ENCODE peak calls at places on chromosomes 5 and 9, in nine cellular contexts. One of them, this sample, is unnamed.
A peak's percentile ranks its signal among the peaks of the same experiment; 100 is the strongest.

GRCh38 chr5:23316060-23316591 is 191.3 kb upstream of the PRDM9 start:
- DNase-seq in OCI-LY7: no peak
- DNase-seq in fibroblast of lung: no peak
- DNase-seq in H1: no peak
- DNase-seq in Peyer's patch: no peak
- DNase-seq in right lobe of liver: no peak
- DNase-seq in colonic mucosa: no peak
- DNase-seq in tibial artery: no peak
- DNase-seq in kidney: no peak
- DNase-seq in this sample: no peak

GRCh38 chr5:96714951-96715451 is 52.8 kb downstream of the CAST start:
- DNase-seq in fibroblast of lung: peak; percentile 77
- DNase-seq in right lobe of liver: peak; percentile 79
- DNase-seq in tibial artery: peak; percentile 74
- DNase-seq in kidney: no peak
- DNase-seq in colonic mucosa: peak; percentile 81
- DNase-seq in H1: no peak
- DNase-seq in OCI-LY7: peak; percentile 7
- DNase-seq in Peyer's patch: peak; percentile 86
- DNase-seq in this sample: peak; percentile 71

GRCh38 chr9:37555786-37556185 is 20.4 kb downstream of the FBXO10 start:
- DNase-seq in colonic mucosa: no peak
- DNase-seq in H1: no peak
- DNase-seq in right lobe of liver: no peak
- DNase-seq in tibial artery: no peak
- DNase-seq in Peyer's patch: no peak
- DNase-seq in fibroblast of lung: peak; percentile 75
- DNase-seq in kidney: no peak
- DNase-seq in OCI-LY7: no peak
- DNase-seq in this sample: no peak

GRCh38 chr5:153770066-153770465 is 268.6 kb downstream of the FAM114A2 start:
- DNase-seq in OCI-LY7: no peak
- DNase-seq in H1: no peak
- DNase-seq in kidney: no peak
- DNase-seq in fibroblast of lung: no peak
- DNase-seq in right lobe of liver: no peak
- DNase-seq in Peyer's patch: no peak
- DNase-seq in tibial artery: no peak
- DNase-seq in colonic mucosa: no peak
- DNase-seq in this sample: no peak

GRCh38 chr9:104984121-104984520 is 56.2 kb upstream of the ABCA1 start:
- DNase-seq in fibroblast of lung: no peak
- DNase-seq in Peyer's patch: no peak
- DNase-seq in colonic mucosa: no peak
- DNase-seq in OCI-LY7: no peak
- DNase-seq in kidney: no peak
- DNase-seq in right lobe of liver: no peak
- DNase-seq in tibial artery: no peak
- DNase-seq in H1: no peak
- DNase-seq in this sample: no peak

GRCh38 chr9:124934290-124934689 is 6.6 kb downstream of the GOLGA1 start:
- DNase-seq in H1: no peak
- DNase-seq in kidney: no peak
- DNase-seq in colonic mucosa: no peak
- DNase-seq in right lobe of liver: no peak
- DNase-seq in fibroblast of lung: peak; percentile 38
- DNase-seq in tibial artery: no peak
- DNase-seq in OCI-LY7: peak; percentile 81
- DNase-seq in Peyer's patch: no peak
- DNase-seq in this sample: no peak

GRCh38 chr5:33807771-33808170 is 84.0 kb downstream of the ADAMTS12 start:
- DNase-seq in OCI-LY7: no peak
- DNase-seq in fibroblast of lung: peak; percentile 55
- DNase-seq in right lobe of liver: no peak
- DNase-seq in tibial artery: no peak
- DNase-seq in kidney: no peak
- DNase-seq in H1: no peak
- DNase-seq in Peyer's patch: no peak
- DNase-seq in colonic mucosa: no peak
- DNase-seq in this sample: no peak

GRCh38 chr9:35495984-35496383 is 6.1 kb downstream of the RUSC2 start:
- DNase-seq in tibial artery: no peak
- DNase-seq in Peyer's patch: no peak
- DNase-seq in colonic mucosa: no peak
- DNase-seq in right lobe of liver: no peak
- DNase-seq in fibroblast of lung: no peak
- DNase-seq in H1: no peak
- DNase-seq in kidney: no peak
- DNase-seq in OCI-LY7: no peak
- DNase-seq in this sample: no peak

GRCh38 chr9:135280666-135281065 is 193.2 kb downstream of the OLFM1 start:
- DNase-seq in right lobe of liver: no peak
- DNase-seq in colonic mucosa: no peak
- DNase-seq in kidney: no peak
- DNase-seq in H1: no peak
- DNase-seq in OCI-LY7: no peak
- DNase-seq in tibial artery: no peak
- DNase-seq in fibroblast of lung: no peak
- DNase-seq in Peyer's patch: no peak
- DNase-seq in this sample: no peak

GRCh38 chr5:56908942-56909293 is 478 bp upstream of the SETD9 start:
- DNase-seq in right lobe of liver: peak; percentile 87
- DNase-seq in kidney: peak; percentile 92
- DNase-seq in Peyer's patch: no peak
- DNase-seq in tibial artery: no peak
- DNase-seq in H1: no peak
- DNase-seq in fibroblast of lung: no peak
- DNase-seq in OCI-LY7: no peak
- DNase-seq in colonic mucosa: peak; percentile 73
- DNase-seq in this sample: no peak

GRCh38 chr9:4979224-4979623 is 5.8 kb upstream of the JAK2 start:
- DNase-seq in colonic mucosa: no peak
- DNase-seq in Peyer's patch: no peak
- DNase-seq in right lobe of liver: no peak
- DNase-seq in tibial artery: no peak
- DNase-seq in fibroblast of lung: peak; percentile 34
- DNase-seq in H1: no peak
- DNase-seq in kidney: no peak
- DNase-seq in OCI-LY7: no peak
- DNase-seq in this sample: no peak

GRCh38 chr5:6803981-6804550 is 90.8 kb downstream of the TENT4A start:
- DNase-seq in OCI-LY7: no peak
- DNase-seq in tibial artery: no peak
- DNase-seq in kidney: no peak
- DNase-seq in H1: no peak
- DNase-seq in Peyer's patch: no peak
- DNase-seq in right lobe of liver: no peak
- DNase-seq in colonic mucosa: no peak
- DNase-seq in fibroblast of lung: no peak
- DNase-seq in this sample: no peak

GRCh38 chr5:41402845-41403244 is 107.6 kb downstream of the PLCXD3 start:
- DNase-seq in colonic mucosa: no peak
- DNase-seq in fibroblast of lung: no peak
- DNase-seq in H1: no peak
- DNase-seq in right lobe of liver: no peak
- DNase-seq in Peyer's patch: no peak
- DNase-seq in OCI-LY7: no peak
- DNase-seq in tibial artery: no peak
- DNase-seq in kidney: no peak
- DNase-seq in this sample: no peak

GRCh38 chr5:151094054-151094858 is 13.4 kb upstream of the TNIP1 start:
- DNase-seq in right lobe of liver: no peak
- DNase-seq in tibial artery: no peak
- DNase-seq in H1: no peak
- DNase-seq in colonic mucosa: peak; percentile 74
- DNase-seq in Peyer's patch: peak; percentile 85
- DNase-seq in kidney: no peak
- DNase-seq in fibroblast of lung: peak; percentile 23
- DNase-seq in OCI-LY7: no peak
- DNase-seq in this sample: no peak

DNA sequence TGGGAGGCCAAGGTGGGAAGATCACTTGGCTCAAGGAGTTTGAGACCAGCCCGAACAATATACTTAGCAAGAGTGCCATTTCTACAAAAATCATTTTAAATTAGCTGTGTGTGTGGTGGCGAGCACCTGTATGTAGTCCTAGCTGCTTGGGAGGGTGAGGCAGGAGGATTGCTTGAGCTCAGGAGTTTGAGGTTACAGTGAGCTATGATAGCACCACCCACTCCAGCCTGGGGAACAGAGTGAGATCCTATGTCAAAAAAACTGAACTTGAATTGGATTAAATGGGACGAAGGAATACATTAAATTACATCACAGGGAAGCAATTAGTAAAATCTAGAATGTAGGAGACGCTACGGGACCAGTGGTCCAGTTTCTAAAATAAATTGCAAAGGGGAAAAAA is 6.4 kb upstream of the ETF1 start:
- DNase-seq in OCI-LY7: no peak
- DNase-seq in tibial artery: no peak
- DNase-seq in Peyer's patch: no peak
- DNase-seq in right lobe of liver: no peak
- DNase-seq in fibroblast of lung: no peak
- DNase-seq in H1: no peak
- DNase-seq in kidney: no peak
- DNase-seq in colonic mucosa: no peak
- DNase-seq in this sample: no peak
- H3K27ac ChIP-seq in OCI-LY7: no peak overlapping the region
- H3K27ac ChIP-seq in tibial artery: no peak overlapping the region
- H3K27ac ChIP-seq in Peyer's patch: no peak overlapping the region
- H3K27ac ChIP-seq in right lobe of liver: no peak overlapping the region
- H3K27ac ChIP-seq in fibroblast of lung: no peak overlapping the region
- H3K27ac ChIP-seq in H1: no peak overlapping the region
- H3K27ac ChIP-seq in kidney: no peak overlapping the region
- H3K27ac ChIP-seq in colonic mucosa: no peak overlapping the region
- H3K27ac ChIP-seq in this sample: no peak overlapping the region

DNA sequence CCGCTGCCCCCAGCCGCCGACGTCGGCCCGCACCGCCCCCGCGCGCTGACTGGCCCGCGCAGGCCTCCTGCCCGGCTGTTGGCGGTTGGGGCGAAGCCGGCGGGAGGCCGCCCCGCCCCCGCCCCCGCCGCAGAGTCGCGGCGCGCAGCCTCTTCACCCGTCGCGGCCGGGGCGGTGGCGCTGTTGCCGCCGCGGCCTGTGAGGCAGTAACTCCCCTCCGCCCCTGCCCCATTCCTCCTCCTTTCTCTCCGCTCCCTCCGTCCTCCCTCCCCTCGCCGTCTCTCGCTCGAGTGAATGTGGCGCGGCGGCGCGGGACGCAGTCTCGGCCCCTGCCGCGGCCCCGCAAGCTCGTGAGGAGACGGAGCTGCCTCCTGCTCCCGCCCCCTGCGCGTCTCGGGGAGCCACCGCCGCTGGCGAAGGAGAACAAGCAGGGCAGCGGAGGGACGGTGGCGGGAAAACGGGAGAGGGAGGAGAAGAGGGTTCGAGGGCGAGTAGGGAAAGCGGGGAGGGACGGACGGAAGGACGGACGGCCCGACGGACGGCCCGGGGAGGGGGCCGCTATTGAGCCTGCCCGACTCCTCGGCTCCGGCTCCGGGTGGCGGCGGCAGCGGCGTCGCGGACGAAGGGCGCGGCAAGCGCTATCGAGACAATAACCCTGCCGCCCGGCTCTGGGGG is 637 bp upstream of the ERBIN start:
- DNase-seq in fibroblast of lung: peak; percentile 90
- DNase-seq in colonic mucosa: peak; percentile 78
- DNase-seq in OCI-LY7: peak; percentile 92
- DNase-seq in tibial artery: peak; percentile 91
- DNase-seq in H1: peak; percentile 85
- DNase-seq in kidney: no peak
- DNase-seq in Peyer's patch: peak; percentile 91
- DNase-seq in right lobe of liver: peak; percentile 89
- DNase-seq in this sample: peak; percentile 83
- TF ChIP-seq CTCF in fibroblast of lung: no peak
- TF ChIP-seq CTCF in colonic mucosa: no peak
- TF ChIP-seq CTCF in OCI-LY7: peak; percentile 67
- TF ChIP-seq CTCF in tibial artery: peak; percentile 33
- TF ChIP-seq CTCF in H1: peak; percentile 59
- TF ChIP-seq CTCF in kidney: peak; percentile 21
- TF ChIP-seq CTCF in Peyer's patch: peak; percentile 55
- TF ChIP-seq CTCF in right lobe of liver: peak; percentile 26
- TF ChIP-seq CTCF in this sample: peak; percentile 58

DNA sequence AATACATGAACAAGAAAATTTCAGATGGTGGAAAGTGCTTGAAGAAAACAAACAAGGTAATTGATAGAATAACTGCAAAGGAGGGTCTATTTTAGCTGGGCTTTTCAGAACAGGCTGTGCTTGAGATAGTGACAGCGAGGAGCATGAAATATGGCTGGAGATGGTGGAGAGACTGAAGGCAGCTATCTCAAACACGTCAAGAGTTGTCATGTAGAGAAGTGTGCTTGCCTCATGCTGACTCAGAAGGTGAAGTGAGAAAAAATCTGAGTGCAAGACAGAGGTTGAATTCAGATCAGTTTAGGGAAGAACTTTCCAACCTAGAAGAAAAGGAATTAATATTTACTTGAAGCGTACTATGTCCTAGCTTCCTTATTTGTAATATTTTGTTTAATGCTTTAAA is 115.5 kb upstream of the RANBP3L start:
- DNase-seq in right lobe of liver: no peak
- DNase-seq in tibial artery: no peak
- DNase-seq in kidney: no peak
- DNase-seq in H1: no peak
- DNase-seq in fibroblast of lung: no peak
- DNase-seq in Peyer's patch: no peak
- DNase-seq in OCI-LY7: no peak
- DNase-seq in colonic mucosa: no peak
- DNase-seq in this sample: no peak
- H3K4me3 ChIP-seq in right lobe of liver: no peak overlapping the region
- H3K4me3 ChIP-seq in tibial artery: no peak overlapping the region
- H3K4me3 ChIP-seq in kidney: no peak overlapping the region
- H3K4me3 ChIP-seq in H1: no peak overlapping the region
- H3K4me3 ChIP-seq in fibroblast of lung: no peak overlapping the region
- H3K4me3 ChIP-seq in Peyer's patch: no peak overlapping the region
- H3K4me3 ChIP-seq in OCI-LY7: no peak overlapping the region
- H3K4me3 ChIP-seq in colonic mucosa: no peak overlapping the region
- H3K4me3 ChIP-seq in this sample: no peak overlapping the region

DNA sequence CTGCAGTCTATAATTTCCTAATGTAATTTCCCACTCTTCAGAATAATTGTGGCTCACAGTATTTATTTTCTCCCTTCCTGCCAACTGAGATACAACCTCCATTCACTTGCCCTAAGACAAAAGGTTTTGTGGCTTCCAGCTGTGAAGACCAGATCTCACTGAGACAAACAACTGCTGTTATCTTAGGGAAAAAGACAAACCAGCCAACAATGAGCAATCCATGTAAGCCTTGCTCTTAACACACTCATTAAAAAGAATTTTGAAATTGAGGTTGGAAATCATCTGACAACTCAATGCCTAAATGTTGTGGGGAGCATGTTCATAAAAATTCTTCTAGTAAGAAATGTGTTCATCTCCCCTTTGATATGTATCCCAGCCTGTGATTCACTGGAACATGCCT is 132.9 kb downstream of the ADAMTSL1 start:
- DNase-seq in H1: no peak
- DNase-seq in Peyer's patch: no peak
- DNase-seq in OCI-LY7: no peak
- DNase-seq in right lobe of liver: no peak
- DNase-seq in kidney: no peak
- DNase-seq in tibial artery: no peak
- DNase-seq in fibroblast of lung: peak; percentile 73
- DNase-seq in colonic mucosa: no peak
- DNase-seq in this sample: no peak
- H3K27ac ChIP-seq in H1: no peak overlapping the region
- H3K27ac ChIP-seq in Peyer's patch: no peak overlapping the region
- H3K27ac ChIP-seq in OCI-LY7: no peak overlapping the region
- H3K27ac ChIP-seq in right lobe of liver: no peak overlapping the region
- H3K27ac ChIP-seq in kidney: no peak overlapping the region
- H3K27ac ChIP-seq in tibial artery: peak overlapping the region; percentile 41
- H3K27ac ChIP-seq in fibroblast of lung: no peak overlapping the region
- H3K27ac ChIP-seq in colonic mucosa: no peak overlapping the region
- H3K27ac ChIP-seq in this sample: no peak overlapping the region

GRCh38 chr5:141951341-141951781 is 6.6 kb downstream of the PCDH12 start:
- DNase-seq in right lobe of liver: no peak
- DNase-seq in colonic mucosa: no peak
- DNase-seq in Peyer's patch: no peak
- DNase-seq in H1: peak; percentile 82
- DNase-seq in OCI-LY7: peak; percentile 66
- DNase-seq in fibroblast of lung: no peak
- DNase-seq in tibial artery: peak; percentile 53
- DNase-seq in kidney: no peak
- DNase-seq in this sample: no peak
- TF ChIP-seq CTCF in right lobe of liver: peak; percentile 12
- TF ChIP-seq CTCF in colonic mucosa: no peak
- TF ChIP-seq CTCF in Peyer's patch: peak; percentile 20
- TF ChIP-seq CTCF in H1: peak; percentile 98
- TF ChIP-seq CTCF in OCI-LY7: peak; percentile 79
- TF ChIP-seq CTCF in fibroblast of lung: peak; percentile 21
- TF ChIP-seq CTCF in tibial artery: no peak
- TF ChIP-seq CTCF in kidney: no peak
- TF ChIP-seq CTCF in this sample: no peak